ENCODE peak calls at places on chromosomes 16 and 17, in six cellular contexts. G is OCI-LY7, C is prostate gland, A is fibroblast of lung, H is right cardiac atrium, W is stomach. Y is an unnamed sample.

GRCh38 chr16:85445779-85446222 is 167.3 kb upstream of the GSE1 start:
- DNase-seq in H (no peak), W (peak; percentile 85), G (no peak), C (no peak), A (no peak), Y (no peak)

GRCh38 chr17:77786740-77787505 is 171.6 kb upstream of the TNRC6C start:
- DNase-seq in C (no peak), W (no peak), A (peak; percentile 8), G (no peak), H (peak; percentile 0), Y (no peak)

GRCh38 chr17:46136820-46137219 is 56.4 kb downstream of the KANSL1 start:
- DNase-seq in H (no peak), C (no peak), W (no peak), G (no peak), A (no peak), Y (no peak)

GRCh38 chr16:56202036-56202435 is 10.7 kb downstream of the GNAO1 start:
- DNase-seq in W (peak; percentile 36), A (peak; percentile 23), H (peak; percentile 68), C (no peak), G (no peak), Y (no peak)

GRCh38 chr17:72136692-72137550 is 16.1 kb downstream of the SOX9 start:
- DNase-seq in C (no peak), H (peak; percentile 24), A (peak; percentile 87), G (no peak), W (no peak), Y (no peak)

GRCh38 chr17:67476787-67477335 is 99.8 kb downstream of the PITPNC1 start:
- DNase-seq in H (no peak), A (no peak), G (no peak), C (no peak), W (no peak), Y (no peak)

GRCh38 chr16:79589495-79590134 is 10.9 kb downstream of the MAF start:
- DNase-seq in C (no peak), A (no peak), G (no peak), W (no peak), H (peak; percentile 65), Y (no peak)

GRCh38 chr17:44794699-44795413 is 35.2 kb downstream of the GJC1 start:
- DNase-seq in H (peak; percentile 36), C (no peak), W (no peak), A (peak; percentile 96), G (no peak), Y (no peak)

GRCh38 chr17:38441429-38442061 is 13.3 kb downstream of the ARHGAP23 start:
- DNase-seq in H (peak; percentile 72), W (no peak), A (no peak), C (no peak), G (no peak), Y (no peak)

GRCh38 chr17:76515291-76515949 is 14.2 kb upstream of the RHBDF2 start:
- DNase-seq in A (peak; percentile 96), G (no peak), W (peak; percentile 58), C (peak; percentile 36), H (peak; percentile 89), Y (peak; percentile 51)

GRCh38 chr17:72297326-72298115 is 176.7 kb downstream of the SOX9 start:
- DNase-seq in W (no peak), C (no peak), G (no peak), A (peak; percentile 65), H (peak; percentile 77), Y (no peak)

GRCh38 chr17:81551458-81552243 is 502 bp downstream of the FAAP100 start:
- DNase-seq in C (no peak), W (no peak), H (peak; percentile 61), A (no peak), G (peak; percentile 56), Y (no peak)
- H3K27ac ChIP-seq in C (peak overlapping the region; percentile 83), W (peak overlapping the region; percentile 92), H (no peak overlapping the region), A (peak overlapping the region; percentile 59), G (peak overlapping the region; percentile 80), Y (peak overlapping the region; percentile 81)

GRCh38 chr16:640614-641013 is 1.0 kb upstream of the MCRIP2 start:
- DNase-seq in A (no peak), C (no peak), H (no peak), W (no peak), G (no peak), Y (no peak)

GRCh38 chr16:644556-644955 is 2.9 kb downstream of the MCRIP2 start:
- DNase-seq in W (no peak), G (no peak), H (no peak), A (no peak), C (no peak), Y (no peak)

GRCh38 chr16:641326-642188 is at the start of gene MCRIP2:
- DNase-seq in A (peak; percentile 58), G (peak; percentile 85), H (peak; percentile 96), W (peak; percentile 92), C (peak; percentile 73), Y (peak; percentile 72)

GRCh38 chr16:642189-643049 is 791 bp downstream of the MCRIP2 start:
- DNase-seq in H (peak; percentile 83), A (peak; percentile 17), W (peak; percentile 85), G (peak; percentile 60), C (peak; percentile 44), Y (no peak)

GRCh38 chr16:643050-643368 is 1.4 kb downstream of the MCRIP2 start:
- DNase-seq in A (no peak), H (no peak), W (no peak), G (no peak), C (no peak), Y (no peak)
- H3K27ac ChIP-seq in A (no peak overlapping the region), H (peak overlapping the region; percentile 71), W (peak overlapping the region; percentile 85), G (peak overlapping the region; percentile 40), C (peak overlapping the region; percentile 78), Y (peak overlapping the region; percentile 61)

DNA sequence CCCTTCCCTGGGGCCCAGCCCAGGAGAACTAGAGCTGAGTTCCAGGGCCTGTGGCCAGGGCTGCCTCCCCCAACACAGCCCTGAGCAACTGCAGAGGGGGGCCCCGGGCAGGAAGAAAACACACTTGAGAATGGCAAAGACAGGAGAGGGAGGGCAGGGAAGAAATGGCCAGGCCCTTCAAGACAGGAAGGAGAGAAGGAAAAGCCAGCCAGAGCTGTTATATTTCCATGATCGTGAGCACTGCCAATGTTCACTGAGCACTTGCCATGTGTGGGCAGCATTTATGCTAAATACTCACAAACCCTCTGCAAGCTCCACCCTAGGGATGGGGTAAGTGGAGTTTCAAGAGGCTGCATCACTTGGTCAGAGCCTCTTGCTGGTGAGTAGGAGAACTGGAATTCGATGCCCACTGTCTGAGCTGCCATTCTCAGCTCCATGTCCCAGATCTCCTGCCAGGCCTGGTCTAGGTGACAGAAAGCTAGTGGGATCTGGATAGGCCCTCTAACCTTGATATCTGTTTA is 224.3 kb downstream of the ZNF423 start:
- DNase-seq in C (no peak), G (no peak), W (no peak), H (peak; percentile 47), A (peak; percentile 77), Y (no peak)
- H3K27ac ChIP-seq in C (no peak overlapping the region), G (no peak overlapping the region), W (no peak overlapping the region), H (no peak overlapping the region), A (no peak overlapping the region), Y (no peak overlapping the region)

DNA sequence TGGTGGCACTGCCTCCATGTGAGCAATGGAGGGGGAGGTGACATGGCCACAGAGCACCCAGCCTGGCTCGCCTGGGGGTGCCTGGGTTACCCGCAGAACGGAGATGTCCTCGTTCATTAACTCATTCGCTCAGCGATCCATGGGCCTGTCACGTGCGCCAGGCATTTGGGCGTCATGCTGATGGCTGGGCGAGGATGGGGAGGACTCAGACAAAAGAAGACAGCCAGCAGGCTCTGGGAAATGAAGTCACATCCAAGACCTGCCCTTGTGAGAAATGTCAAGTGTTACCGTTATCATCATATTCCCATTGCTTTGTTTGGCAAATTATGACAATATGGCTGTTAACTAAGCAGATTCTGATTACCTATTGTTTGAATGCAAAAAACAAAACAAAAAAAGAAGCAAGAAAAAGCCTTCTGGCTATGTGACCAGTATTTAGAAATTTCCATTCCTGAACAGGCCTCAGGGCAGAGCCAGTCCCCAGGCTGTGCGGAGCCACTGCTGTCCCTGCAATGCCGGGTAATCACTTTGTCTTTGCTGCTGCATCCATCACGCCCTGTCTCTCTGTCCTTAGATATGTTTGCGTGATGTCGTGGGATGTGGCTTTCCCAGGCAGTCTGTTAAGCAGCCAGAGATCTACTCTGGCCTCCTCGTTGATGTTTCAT is 57.9 kb downstream of the CMIP start:
- DNase-seq in W (no peak), G (no peak), H (peak; percentile 79), C (no peak), A (no peak), Y (no peak)
- H3K27ac ChIP-seq in W (peak overlapping the region; percentile 5), G (no peak overlapping the region), H (peak overlapping the region; percentile 21), C (no peak overlapping the region), A (no peak overlapping the region), Y (no peak overlapping the region)

GRCh38 chr17:41691031-41691777 is 2.5 kb downstream of the EIF1 start:
- DNase-seq in W (no peak), H (no peak), G (no peak), A (no peak), C (no peak), Y (no peak)

GRCh38 chr17:41692722-41693521 is 4.2 kb downstream of the EIF1 start:
- DNase-seq in C (no peak), W (no peak), A (no peak), H (no peak), G (no peak), Y (no peak)

GRCh38 chr17:41688641-41689496 is at the start of gene EIF1:
- DNase-seq in H (peak; percentile 100), W (peak; percentile 100), C (peak; percentile 100), A (peak; percentile 99), G (peak; percentile 100), Y (peak; percentile 99)

GRCh38 chr17:41689497-41690299 is 1.0 kb downstream of the EIF1 start:
- DNase-seq in G (peak; percentile 86), H (no peak), A (peak; percentile 59), W (no peak), C (peak; percentile 33), Y (no peak)

GRCh38 chr17:41690497-41690896 is 1.8 kb downstream of the EIF1 start:
- DNase-seq in H (no peak), W (no peak), A (no peak), C (no peak), G (no peak), Y (no peak)
- H3K27ac ChIP-seq in H (no peak overlapping the region), W (peak overlapping the region; percentile 100), A (peak overlapping the region; percentile 100), C (peak overlapping the region; percentile 100), G (peak overlapping the region; percentile 88), Y (no peak overlapping the region)

DNA sequence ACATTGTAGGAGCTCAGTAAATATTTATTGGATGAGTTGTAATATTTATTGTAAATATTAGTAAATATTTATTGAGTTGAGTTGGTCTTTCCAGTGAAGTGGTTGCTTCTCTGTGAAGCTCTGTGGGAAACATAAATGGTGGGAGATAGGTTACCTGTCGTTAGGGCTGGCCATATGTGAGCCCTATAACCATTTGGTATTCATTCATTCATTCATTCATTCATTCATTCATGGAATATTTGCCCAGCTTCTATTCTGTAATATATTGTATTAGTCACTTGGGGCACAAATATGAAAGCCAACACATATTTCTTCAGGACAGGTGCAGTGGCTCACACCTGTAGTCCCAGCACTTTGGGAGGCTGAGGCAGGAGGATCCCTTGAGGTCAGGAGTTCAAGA is 33.9 kb downstream of the SMARCE1 start:
- DNase-seq in A (no peak), H (no peak), W (no peak), G (no peak), C (no peak), Y (no peak)
- H3K27ac ChIP-seq in A (no peak overlapping the region), H (no peak overlapping the region), W (no peak overlapping the region), G (no peak overlapping the region), C (no peak overlapping the region), Y (no peak overlapping the region)

GRCh38 chr17:2155482-2156051 is 100.7 kb downstream of the HIC1 start:
- DNase-seq in G (no peak), A (no peak), H (no peak), C (no peak), W (no peak), Y (no peak)
- H3K27ac ChIP-seq in G (no peak overlapping the region), A (no peak overlapping the region), H (no peak overlapping the region), C (no peak overlapping the region), W (no peak overlapping the region), Y (no peak overlapping the region)

Y was measured in substantia nigra.